ENCODE peak calls at places on chromosomes 5 and 9, in ten cellular contexts. U is stimulated activated CD8-positive, alpha-beta memory T cell treated with anti-CD3 and anti-CD28 coated beads, Interleukin-12 subunit alpha, Interleukin-12 subunit beta, amount 100 ng/mL, for 1 hour; Y is adrenal gland; P is Caki2; C is stimulated activated CD4-positive, alpha-beta T cell treated with anti-CD3 and anti-CD28 coated beads, Interleukin-1b, Interleukin-23, amount 100 ng/mL, for 48 hours; F is gastrocnemius medialis; L is Right ventricle myocardium inferior; E is NCI-H1092 treated with DMSO at 0.1 percent for 48 hours; N is GM12892; K is GM10248. D is an unnamed sample.
A peak's percentile ranks its signal among the peaks of the same experiment; 100 is the strongest.

GRCh38 chr9:129258124-129258822 is 80.2 kb upstream of the IER5L start:
- DNase-seq in U (peak; percentile 81), Y (peak; percentile 93), P (peak; percentile 83), C (peak; percentile 94), F (peak; percentile 79), L (peak; percentile 97), E (peak; percentile 68), N (peak; percentile 60), K (peak; percentile 89), D (peak; percentile 70)

GRCh38 chr9:72773570-72773969 is 179.3 kb downstream of the ALDH1A1 start:
- DNase-seq in U (no peak), Y (no peak), P (no peak), C (no peak), F (no peak), L (no peak), E (no peak), N (no peak), K (no peak), D (no peak)

GRCh38 chr5:92916036-92916435 is 665.0 kb downstream of the NR2F1-AS1 start:
- DNase-seq in U (no peak), Y (no peak), P (no peak), C (no peak), F (no peak), L (no peak), E (no peak), N (no peak), K (no peak), D (peak; percentile 20)

GRCh38 chr5:109281136-109281690 is 128.6 kb downstream of the PJA2 start:
- DNase-seq in U (no peak), Y (no peak), P (no peak), C (no peak), F (no peak), L (no peak), E (peak; percentile 68), N (no peak), K (no peak), D (no peak)

GRCh38 chr5:148776780-148777179 is 49.6 kb upstream of the ADRB2 start:
- DNase-seq in U (no peak), Y (no peak), P (peak; percentile 7), C (peak; percentile 12), F (no peak), L (no peak), E (no peak), N (no peak), K (no peak), D (peak; percentile 23)

GRCh38 chr5:6736106-6736505 is 22.9 kb downstream of the TENT4A start:
- DNase-seq in U (no peak), Y (no peak), P (no peak), C (no peak), F (no peak), L (no peak), E (no peak), N (no peak), K (no peak), D (no peak)

GRCh38 chr5:21236896-21237830 is 1249.2 kb upstream of the CDH18 start:
- DNase-seq in U (no peak), Y (no peak), P (no peak), C (no peak), F (no peak), L (no peak), E (no peak), N (no peak), K (no peak), D (no peak)

GRCh38 chr9:77111408-77111807 is 65.9 kb upstream of the VPS13A start:
- DNase-seq in U (no peak), Y (no peak), P (no peak), C (no peak), F (no peak), L (no peak), E (no peak), N (no peak), K (no peak), D (no peak)

GRCh38 chr9:70601000-70601929 is 186.8 kb upstream of the KLF9 start:
- DNase-seq in U (no peak), Y (peak; percentile 88), P (no peak), C (no peak), F (peak; percentile 100), L (peak; percentile 98), E (peak; percentile 97), N (no peak), K (no peak), D (peak; percentile 99)

GRCh38 chr5:108637110-108637509 is 110.6 kb upstream of the FER start:
- DNase-seq in U (no peak), Y (no peak), P (no peak), C (no peak), F (no peak), L (no peak), E (no peak), N (no peak), K (no peak), D (no peak)

GRCh38 chr5:110727025-110727314 is 499 bp upstream of the TMEM232 start:
- DNase-seq in U (no peak), Y (no peak), P (no peak), C (no peak), F (no peak), L (no peak), E (no peak), N (no peak), K (no peak), D (no peak)

GRCh38 chr5:142024771-142025304 is 12.0 kb upstream of the GNPDA1 start:
- DNase-seq in U (peak; percentile 75), Y (peak; percentile 82), P (peak; percentile 80), C (peak; percentile 90), F (peak; percentile 82), L (peak; percentile 94), E (peak; percentile 76), N (peak; percentile 70), K (peak; percentile 86), D (peak; percentile 37)

GRCh38 chr9:97695390-97695789 is 1.8 kb downstream of the XPA start:
- DNase-seq in U (no peak), Y (no peak), P (no peak), C (no peak), F (no peak), L (no peak), E (no peak), N (no peak), K (no peak), D (no peak)

GRCh38 chr5:142016576-142016975 is 3.7 kb upstream of the GNPDA1 start:
- DNase-seq in U (no peak), Y (no peak), P (no peak), C (peak; percentile 66), F (no peak), L (no peak), E (no peak), N (no peak), K (no peak), D (no peak)

GRCh38 chr5:151068571-151069197 is 12.2 kb downstream of the TNIP1 start:
- DNase-seq in U (no peak), Y (no peak), P (no peak), C (peak; percentile 59), F (peak; percentile 83), L (no peak), E (no peak), N (no peak), K (peak; percentile 45), D (no peak)

GRCh38 chr5:133930061-133930823 is 38.2 kb downstream of the C5orf15 start:
- DNase-seq in U (peak; percentile 30), Y (peak; percentile 36), P (no peak), C (peak; percentile 78), F (no peak), L (no peak), E (no peak), N (no peak), K (peak; percentile 63), D (no peak)

GRCh38 chr5:75948441-75948840 is 134.7 kb upstream of the SV2C start:
- DNase-seq in U (no peak), Y (no peak), P (no peak), C (no peak), F (no peak), L (no peak), E (no peak), N (no peak), K (no peak), D (no peak)

GRCh38 chr5:134411546-134412266 is at the start of gene CDKN2AIPNL:
- DNase-seq in U (peak; percentile 80), Y (peak; percentile 91), P (peak; percentile 73), C (peak; percentile 90), F (peak; percentile 87), L (peak; percentile 96), E (peak; percentile 84), N (peak; percentile 94), K (peak; percentile 96), D (peak; percentile 58)

GRCh38 chr5:65791721-65792698 is 70.0 kb downstream of the NLN start:
- DNase-seq in U (no peak), Y (no peak), P (no peak), C (no peak), F (no peak), L (no peak), E (no peak), N (no peak), K (no peak), D (no peak)

GRCh38 chr9:97559111-97559514 is 57.6 kb downstream of the TMOD1 start:
- DNase-seq in U (no peak), Y (no peak), P (no peak), C (peak; percentile 42), F (peak; percentile 64), L (no peak), E (no peak), N (no peak), K (peak; percentile 80), D (no peak)

GRCh38 chr9:137385061-137385655 is 37.8 kb downstream of the EXD3 start:
- DNase-seq in U (no peak), Y (no peak), P (no peak), C (no peak), F (no peak), L (no peak), E (no peak), N (no peak), K (no peak), D (no peak)

GRCh38 chr9:121718063-121718462 is 66.6 kb downstream of the DAB2IP start:
- DNase-seq in U (no peak), Y (peak; percentile 66), P (no peak), C (no peak), F (no peak), L (peak; percentile 72), E (peak; percentile 74), N (no peak), K (no peak), D (no peak)

GRCh38 chr5:73894860-73895259 is 268.9 kb downstream of the ARHGEF28 start:
- DNase-seq in U (no peak), Y (no peak), P (no peak), C (no peak), F (no peak), L (no peak), E (no peak), N (no peak), K (no peak), D (no peak)

GRCh38 chr9:135076143-135076875 is 11.2 kb upstream of the OLFM1 start:
- DNase-seq in U (no peak), Y (peak; percentile 8), P (no peak), C (no peak), F (no peak), L (no peak), E (peak; percentile 27), N (no peak), K (no peak), D (no peak)

GRCh38 chr9:7273575-7273974 is 515.8 kb downstream of the KDM4C start:
- DNase-seq in U (no peak), Y (no peak), P (no peak), C (no peak), F (no peak), L (no peak), E (peak; percentile 37), N (no peak), K (no peak), D (no peak)

GRCh38 chr9:110016340-110016739 is 191.6 kb downstream of the C9orf152 start:
- DNase-seq in U (no peak), Y (no peak), P (no peak), C (no peak), F (no peak), L (no peak), E (no peak), N (no peak), K (no peak), D (no peak)

GRCh38 chr5:157603333-157604190 is 28.0 kb upstream of the ADAM19 start:
- DNase-seq in U (peak; percentile 44), Y (no peak), P (peak; percentile 12), C (peak; percentile 74), F (no peak), L (no peak), E (no peak), N (no peak), K (no peak), D (peak; percentile 11)

GRCh38 chr9:137710751-137711150 is 91.9 kb downstream of the EHMT1 start:
- DNase-seq in U (no peak), Y (no peak), P (no peak), C (no peak), F (no peak), L (no peak), E (no peak), N (no peak), K (no peak), D (no peak)

D was measured in AG09319.